ENCODE peak calls at places on chromosome 12, in six cellular contexts. Z is NT2/D1; L is heart left ventricle; M is Peyer's patch; D is CD8-positive, alpha-beta T cell; Q is naive thymus-derived CD4-positive, alpha-beta T cell. F is an unnamed sample. For H3K4me1 and H3K9me3, the result is how much of the 10 kb centered on the place peaks cover.

GRCh38 chr12:131364903-131365820 is 345.7 kb upstream of the SFSWAP start:
- DNase-seq in Z (no peak), L (no peak), M (no peak), D (no peak), Q (no peak), F (no peak)

GRCh38 chr12:41663487-41664258 is 475.6 kb downstream of the PDZRN4 start:
- DNase-seq in Z (peak), L (no peak), M (no peak), D (no peak), Q (no peak), F (peak)

GRCh38 chr12:80861636-80862378 is 75.9 kb downstream of the LIN7A start:
- DNase-seq in Z (no peak), L (no peak), M (no peak), D (no peak), Q (no peak), F (no peak)

GRCh38 chr12:127923501-127923900 is 343.5 kb upstream of the TMEM132C start:
- DNase-seq in Z (no peak), L (no peak), M (no peak), D (no peak), Q (no peak), F (no peak)

GRCh38 chr12:116818948-116819832 is 62.1 kb downstream of the HRK start:
- DNase-seq in Z (peak), L (peak), M (peak), D (peak), Q (peak), F (peak)

GRCh38 chr12:82862069-82862841 is 175.5 kb downstream of the TMTC2 start:
- DNase-seq in Z (no peak), L (no peak), M (no peak), D (no peak), Q (no peak), F (no peak)

GRCh38 chr12:53995311-53996187 is 4.4 kb upstream of the HOXC9 start:
- DNase-seq in Z (no peak), L (no peak), M (no peak), D (no peak), Q (peak), F (peak)

GRCh38 chr12:85516667-85517325 is 236.8 kb downstream of the ALX1 start:
- DNase-seq in Z (no peak), L (no peak), M (no peak), D (no peak), Q (no peak), F (no peak)

GRCh38 chr12:25518512-25518911 is 34.6 kb downstream of the LMNTD1 start:
- DNase-seq in Z (no peak), L (no peak), M (no peak), D (no peak), Q (no peak), F (no peak)

GRCh38 chr12:118874698-118875548 is 106.4 kb upstream of the SRRM4 start:
- DNase-seq in Z (peak), L (no peak), M (no peak), D (no peak), Q (no peak), F (no peak)

GRCh38 chr12:64390275-64390851 is at the start of gene C12orf56:
- DNase-seq in Z (no peak), L (no peak), M (no peak), D (no peak), Q (peak), F (no peak)

GRCh38 chr12:20404576-20405346 is 36.4 kb downstream of the PDE3A start:
- DNase-seq in Z (no peak), L (no peak), M (peak), D (no peak), Q (no peak), F (peak)

GRCh38 chr12:89494411-89495231 is 30.0 kb downstream of the GALNT4 start:
- DNase-seq in Z (no peak), L (no peak), M (no peak), D (no peak), Q (no peak), F (no peak)

GRCh38 chr12:104722541-104723534 is 235.3 kb downstream of the SLC41A2 start:
- DNase-seq in Z (no peak), L (no peak), M (no peak), D (no peak), Q (no peak), F (no peak)

GRCh38 chr12:47400251-47400650 is 305.6 kb downstream of the RPAP3 start:
- DNase-seq in Z (no peak), L (no peak), M (no peak), D (no peak), Q (no peak), F (no peak)

GRCh38 chr12:88242161-88242925 is 100.2 kb downstream of the TMTC3 start:
- DNase-seq in Z (no peak), L (no peak), M (no peak), D (no peak), Q (no peak), F (no peak)

GRCh38 chr12:6234214-6234613 is 34.0 kb downstream of the CD9 start:
- DNase-seq in Z (no peak), L (no peak), M (no peak), D (no peak), Q (no peak), F (no peak)

GRCh38 chr12:105409881-105410471 is 79.5 kb downstream of the C12orf75 start:
- DNase-seq in Z (no peak), L (peak), M (no peak), D (no peak), Q (peak), F (no peak)

GRCh38 chr12:122687091-122687490 is 16.1 kb downstream of the HCAR2 start:
- DNase-seq in Z (no peak), L (no peak), M (no peak), D (no peak), Q (no peak), F (no peak)

GRCh38 chr12:53299454-53300180 is at the start of gene MYG1:
- DNase-seq in Z (peak), L (peak), M (peak), D (peak), Q (peak), F (peak)

GRCh38 chr12:67428431-67428830 is 159.3 kb downstream of the CAND1 start:
- DNase-seq in Z (no peak), L (no peak), M (no peak), D (no peak), Q (no peak), F (no peak)

GRCh38 chr12:102551186-102551585 is 70.8 kb upstream of the IGF1 start:
- DNase-seq in Z (no peak), L (no peak), M (no peak), D (no peak), Q (no peak), F (no peak)

GRCh38 chr12:85725991-85726390 is 110.2 kb downstream of the RASSF9 start:
- DNase-seq in Z (no peak), L (no peak), M (no peak), D (no peak), Q (no peak), F (no peak)

GRCh38 chr12:5305425-5305824 is 126.5 kb upstream of the NTF3 start:
- DNase-seq in Z (no peak), L (no peak), M (no peak), D (no peak), Q (no peak), F (no peak)

GRCh38 chr12:42140901-42141300 is 3.8 kb downstream of the GXYLT1 start:
- DNase-seq in Z (no peak), L (no peak), M (no peak), D (no peak), Q (no peak), F (no peak)

GRCh38 chr12:41981013-41981412 is 163.7 kb downstream of the GXYLT1 start:
- DNase-seq in Z (no peak), L (no peak), M (no peak), D (no peak), Q (no peak), F (no peak)

GRCh38 chr12:97940629-97941028 is 478.0 kb downstream of the RMST start:
- DNase-seq in Z (peak), L (no peak), M (no peak), D (no peak), Q (no peak), F (no peak)

GRCh38 chr12:124399622-124400021 is 104.7 kb downstream of the RFLNA start:
- DNase-seq in Z (peak), L (no peak), M (no peak), D (peak), Q (peak), F (peak)

GRCh38 chr12:4030938-4031702 is 157.9 kb upstream of the PARP11 start:
- DNase-seq in Z (peak), L (peak), M (peak), D (peak), Q (peak), F (peak)

GRCh38 chr12:118064608-118065007 is 3.6 kb upstream of the WSB2 start:
- DNase-seq in Z (no peak), L (no peak), M (no peak), D (no peak), Q (peak), F (peak)

GRCh38 chr12:109461846-109462766 is 15.0 kb downstream of the KCTD10 start:
- DNase-seq in Z (no peak), L (peak), M (peak), D (no peak), Q (no peak), F (no peak)

GRCh38 chr12:54370218-54370730 is 6.0 kb upstream of the GPR84 start:
- DNase-seq in Z (peak), L (peak), M (no peak), D (no peak), Q (no peak), F (no peak)

GRCh38 chr12:29054790-29055663 is 94.1 kb upstream of the FAR2 start:
- DNase-seq in Z (no peak), L (no peak), M (no peak), D (no peak), Q (no peak), F (no peak)
- H3K4me3 ChIP-seq in Z (no peak), L (no peak), M (no peak), D (no peak), Q (no peak), F (no peak)

GRCh38 chr12:113061061-113061694 is 4.6 kb downstream of the DTX1 start:
- DNase-seq in Z (no peak), L (no peak), M (no peak), D (no peak), Q (no peak), F (no peak)
- H3K4me1 ChIP-seq in Z (under half), L (under half), M (under half), D (under half), Q (under half), F (under half)

DNA sequence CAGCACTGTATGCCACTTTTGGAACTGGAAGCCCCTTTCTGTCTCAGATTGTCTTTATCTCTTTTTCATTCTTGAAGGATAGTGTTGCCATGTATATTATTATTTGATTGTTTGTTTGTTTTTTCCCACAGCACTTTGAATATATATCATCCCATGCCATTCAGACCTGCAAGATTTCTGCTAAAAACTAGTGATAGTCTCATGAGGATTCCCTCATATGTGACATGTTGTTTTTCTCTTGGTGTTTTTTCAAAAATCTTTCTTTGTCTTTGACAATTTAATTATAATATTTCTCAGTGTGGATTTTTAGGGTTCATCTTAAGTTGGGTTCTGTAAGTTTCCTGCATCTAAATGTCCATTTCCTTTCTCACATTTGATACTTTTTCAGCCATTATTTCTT is 36.8 kb upstream of the SCAF11 start:
- DNase-seq in Z (no peak), L (no peak), M (no peak), D (no peak), Q (no peak), F (no peak)
- H3K9me3 ChIP-seq in Z (under half), L (under half), M (under half), D (under half), Q (under half), F (under half)

GRCh38 chr12:50403001-50403440 is 2.3 kb downstream of the LARP4 start:
- DNase-seq in Z (no peak), L (no peak), M (no peak), D (no peak), Q (no peak), F (no peak)
- H3K4me3 ChIP-seq in Z (no peak), L (no peak), M (no peak), D (no peak), Q (no peak), F (peak)

GRCh38 chr12:59111873-59112272 is 191.6 kb upstream of the LRIG3 start:
- DNase-seq in Z (no peak), L (no peak), M (no peak), D (no peak), Q (no peak), F (no peak)
- H3K4me1 ChIP-seq in Z (under half), L (under half), M (under half), D (under half), Q (under half), F (under half)

DNA sequence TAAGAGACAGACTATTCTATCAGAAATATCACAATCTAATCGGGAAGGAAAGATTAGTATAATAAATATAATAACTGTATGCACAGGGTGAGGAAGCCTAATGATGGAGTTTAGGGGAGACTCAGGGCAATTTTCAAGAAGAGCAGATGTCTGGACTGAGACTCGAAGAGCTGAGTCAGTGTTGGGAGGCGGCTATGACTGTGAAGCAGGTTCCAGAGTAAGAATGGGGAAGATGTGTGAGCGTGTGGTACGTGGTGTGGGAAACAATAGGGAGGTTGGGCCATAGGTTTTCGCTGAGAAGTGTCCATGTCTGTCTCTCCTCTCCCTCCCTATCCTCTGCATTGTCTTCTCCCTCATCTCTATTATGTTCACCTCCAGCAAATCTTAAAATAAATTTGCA is 85.6 kb downstream of the LMO3 start:
- DNase-seq in Z (no peak), L (no peak), M (no peak), D (no peak), Q (no peak), F (no peak)
- H3K9me3 ChIP-seq in Z (under half), L (under half), M (under half), D (under half), Q (under half), F (under half)

GRCh38 chr12:93676408-93677194 is 574 bp upstream of the CRADD start:
- DNase-seq in Z (no peak), L (no peak), M (no peak), D (no peak), Q (no peak), F (no peak)
- H3K4me3 ChIP-seq in Z (peak), L (peak), M (peak), D (peak), Q (peak), F (peak)

GRCh38 chr12:68612675-68613074 is 2.0 kb downstream of the RAP1B start:
- DNase-seq in Z (no peak), L (no peak), M (no peak), D (no peak), Q (peak), F (no peak)

GRCh38 chr12:68612245-68612644 is 1.5 kb downstream of the RAP1B start:
- DNase-seq in Z (no peak), L (no peak), M (no peak), D (no peak), Q (no peak), F (no peak)

GRCh38 chr12:68614105-68614679 is 3.5 kb downstream of the RAP1B start:
- DNase-seq in Z (no peak), L (no peak), M (no peak), D (no peak), Q (no peak), F (no peak)

GRCh38 chr12:68613209-68613904 is 2.7 kb downstream of the RAP1B start:
- DNase-seq in Z (no peak), L (no peak), M (peak), D (peak), Q (peak), F (no peak)

GRCh38 chr12:68614772-68615171 is 4.1 kb downstream of the RAP1B start:
- DNase-seq in Z (no peak), L (no peak), M (no peak), D (no peak), Q (no peak), F (no peak)
- H3K4me1 ChIP-seq in Z (under half), L (half or more), M (under half), D (half or more), Q (under half), F (under half)

F was measured in HAP-1.